ENCODE peak calls at places on chromosomes 7 and 10, in five cellular contexts. G is MM.1S, M is GM23338, D is HCT116, N is PC-3. O is an unnamed sample. For H3K9me2, the result is how much of the 10 kb centered on the place peaks cover.

GRCh38 chr10:124308811-124309210 is 109.9 kb downstream of the OAT start:
- DNase-seq in G (no peak), M (no peak), D (no peak), N (no peak), O (no peak)

GRCh38 chr10:132846631-132847415 is 60.9 kb upstream of the NKX6-2 start:
- DNase-seq in G (no peak), M (no peak), D (no peak), N (no peak), O (no peak)

GRCh38 chr7:139623518-139623917 is 100.0 kb downstream of the CLEC2L start:
- DNase-seq in G (no peak), M (peak), D (no peak), N (no peak), O (peak)

GRCh38 chr10:75971402-75972211 is 540.2 kb downstream of the LRMDA start:
- DNase-seq in G (no peak), M (no peak), D (no peak), N (no peak), O (no peak)

GRCh38 chr10:128047991-128048826 is 78.0 kb downstream of the MKI67 start:
- DNase-seq in G (peak), M (no peak), D (no peak), N (peak), O (peak)

GRCh38 chr7:109782806-109783205 is 1213.1 kb downstream of the DNAJB9 start:
- DNase-seq in G (no peak), M (no peak), D (no peak), N (no peak), O (no peak)

GRCh38 chr10:121864653-121865052 is 63.2 kb downstream of the ATE1 start:
- DNase-seq in G (no peak), M (no peak), D (no peak), N (no peak), O (no peak)

GRCh38 chr10:104521901-104522827 is 118.9 kb upstream of the SORCS3 start:
- DNase-seq in G (no peak), M (no peak), D (no peak), N (no peak), O (no peak)

GRCh38 chr7:138460649-138461607 is 869 bp downstream of the TRIM24 start:
- DNase-seq in G (peak), M (peak), D (no peak), N (peak), O (peak)

GRCh38 chr10:121260383-121260782 is 337.9 kb downstream of the FGFR2 start:
- DNase-seq in G (peak), M (no peak), D (no peak), N (peak), O (no peak)

GRCh38 chr10:30705086-30705624 is 75.6 kb upstream of the LYZL2 start:
- DNase-seq in G (peak), M (no peak), D (no peak), N (no peak), O (peak)

GRCh38 chr10:4541292-4541691 is 284.7 kb upstream of the AKR1E2 start:
- DNase-seq in G (no peak), M (no peak), D (peak), N (peak), O (no peak)

GRCh38 chr7:16343612-16344011 is 77.7 kb downstream of the CRPPA start:
- DNase-seq in G (no peak), M (no peak), D (no peak), N (no peak), O (no peak)

GRCh38 chr7:44987996-44988395 is 9.2 kb upstream of the MYO1G start:
- DNase-seq in G (no peak), M (no peak), D (no peak), N (no peak), O (no peak)

GRCh38 chr7:23266918-23267317 is 20.3 kb downstream of the GPNMB start:
- DNase-seq in G (no peak), M (no peak), D (no peak), N (no peak), O (no peak)

GRCh38 chr7:23267357-23267756 is 20.8 kb downstream of the GPNMB start:
- DNase-seq in G (no peak), M (no peak), D (no peak), N (no peak), O (no peak)

GRCh38 chr7:23261843-23262452 is 15.4 kb downstream of the GPNMB start:
- DNase-seq in G (peak), M (peak), D (peak), N (peak), O (peak)

GRCh38 chr7:23268167-23268566 is 21.6 kb downstream of the GPNMB start:
- DNase-seq in G (no peak), M (no peak), D (no peak), N (no peak), O (no peak)

GRCh38 chr7:23264916-23265458 is 18.4 kb downstream of the GPNMB start:
- DNase-seq in G (no peak), M (no peak), D (no peak), N (no peak), O (no peak)
- H3K9me2 ChIP-seq in G (under half), M (under half), D (under half), N (under half), O (under half)

DNA sequence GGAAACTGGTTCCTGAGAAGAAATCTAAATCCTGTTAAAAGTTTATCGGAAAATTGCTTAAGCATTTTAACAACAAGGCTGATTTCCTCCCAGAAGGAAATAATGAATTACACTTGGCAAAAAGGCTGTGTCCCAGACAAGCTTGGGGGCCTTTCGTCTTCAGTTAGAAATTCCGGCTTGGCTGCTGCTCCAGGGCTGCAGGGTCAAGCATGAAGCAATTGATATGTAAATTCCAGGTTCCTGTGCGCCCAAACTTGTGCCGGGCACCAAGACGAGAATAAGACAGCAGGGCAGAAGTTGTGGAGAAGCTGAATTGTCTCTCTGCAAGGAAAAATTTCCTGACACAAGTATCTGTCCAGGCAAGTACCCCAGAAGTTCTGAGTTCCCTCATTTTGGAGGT is 38.1 kb upstream of the LBX1 start:
- DNase-seq in G (no peak), M (peak), D (no peak), N (no peak), O (no peak)
- TF ChIP-seq EZH2phosphoT487 in G (no peak), M (no peak), D (no peak), N (no peak), O (no peak)

GRCh38 chr10:49655099-49655498 is 24.4 kb upstream of the C10orf53 start:
- DNase-seq in G (no peak), M (no peak), D (no peak), N (no peak), O (no peak)

GRCh38 chr10:49651917-49652316 is 27.5 kb upstream of the C10orf53 start:
- DNase-seq in G (no peak), M (no peak), D (no peak), N (no peak), O (no peak)

GRCh38 chr10:49654036-49654693 is 25.3 kb upstream of the C10orf53 start:
- DNase-seq in G (no peak), M (no peak), D (no peak), N (no peak), O (no peak)

GRCh38 chr10:49652416-49653385 is 26.8 kb upstream of the C10orf53 start:
- DNase-seq in G (no peak), M (no peak), D (no peak), N (no peak), O (no peak)

GRCh38 chr10:49653530-49653929 is 25.9 kb upstream of the C10orf53 start:
- DNase-seq in G (no peak), M (no peak), D (no peak), N (no peak), O (no peak)
- H3K9me2 ChIP-seq in G (under half), M (under half), D (under half), N (under half), O (under half)

DNA sequence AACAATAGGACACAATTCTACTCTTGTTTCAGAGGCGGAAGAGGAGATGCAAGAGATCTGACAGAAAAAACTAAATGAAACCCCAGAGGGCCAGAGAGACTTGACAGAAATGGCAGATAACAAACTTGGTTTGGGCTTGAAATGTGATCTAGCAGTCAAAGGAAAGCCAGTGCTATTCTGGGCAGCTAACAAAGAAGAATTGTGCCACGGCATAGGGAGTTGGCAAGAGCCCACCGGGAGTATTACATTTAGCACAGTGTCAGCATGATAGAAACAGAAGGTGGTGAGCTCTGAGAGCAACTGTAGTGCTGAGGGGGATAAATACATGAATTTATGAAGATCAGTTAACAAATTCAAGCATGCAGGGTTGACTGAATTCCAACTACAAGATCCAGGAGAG is 91.1 kb downstream of the AHCYL2 start:
- DNase-seq in G (no peak), M (no peak), D (no peak), N (no peak), O (no peak)
- TF ChIP-seq EZH2phosphoT487 in G (no peak), M (no peak), D (no peak), N (no peak), O (no peak)

GRCh38 chr7:128131115-128131514 is 99.9 kb upstream of the LRRC4 start:
- DNase-seq in G (no peak), M (no peak), D (no peak), N (no peak), O (no peak)

GRCh38 chr7:128131701-128132100 is 100.5 kb upstream of the LRRC4 start:
- DNase-seq in G (no peak), M (no peak), D (no peak), N (no peak), O (no peak)

GRCh38 chr7:128129224-128129864 is 98.1 kb upstream of the LRRC4 start:
- DNase-seq in G (no peak), M (no peak), D (no peak), N (no peak), O (no peak)

GRCh38 chr7:128135275-128136214 is 104.3 kb upstream of the LRRC4 start:
- DNase-seq in G (peak), M (peak), D (peak), N (peak), O (peak)

GRCh38 chr7:128132426-128133069 is 101.3 kb upstream of the LRRC4 start:
- DNase-seq in G (no peak), M (no peak), D (no peak), N (no peak), O (no peak)
- H3K9me2 ChIP-seq in G (under half), M (under half), D (under half), N (under half), O (under half)